ENCODE peak calls at places on chromosomes 2 and 18, in four cellular contexts. L is NAMALWA; H is activated CD4-positive, alpha-beta T cell treated with anti-CD3 and anti-CD28 coated beads, Interleukin-2, amount 10 ng/mL, durations not matched to agents 7 days and 5 days; N is AG08395. C is an unnamed sample.

GRCh38 chr18:8607776-8608682 is 1.2 kb upstream of the RAB12 start:
- DNase-seq in L (peak), H (no peak), N (no peak), C (no peak)

GRCh38 chr18:8721094-8721669 is 15.8 kb downstream of the MTCL1 start:
- DNase-seq in L (no peak), H (no peak), N (no peak), C (no peak)

GRCh38 chr2:30732876-30733275 is 74.4 kb downstream of the CAPN13 start:
- DNase-seq in L (no peak), H (no peak), N (no peak), C (no peak)

GRCh38 chr2:68722712-68723111 is 11.9 kb upstream of the ARHGAP25 start:
- DNase-seq in L (no peak), H (no peak), N (no peak), C (no peak)

GRCh38 chr2:176554107-176555048 is 285.1 kb downstream of the MTX2 start:
- DNase-seq in L (peak), H (peak), N (peak), C (no peak)

GRCh38 chr2:54503192-54503591 is 47.1 kb downstream of the SPTBN1 start:
- DNase-seq in L (peak), H (peak), N (no peak), C (no peak)

GRCh38 chr18:75618146-75618545 is 190.6 kb upstream of the SMIM21 start:
- DNase-seq in L (no peak), H (no peak), N (no peak), C (no peak)

GRCh38 chr2:118044103-118044716 is 30.3 kb upstream of the CCDC93 start:
- DNase-seq in L (no peak), H (no peak), N (no peak), C (no peak)

GRCh38 chr2:16546128-16546754 is 119.4 kb downstream of the CYRIA start:
- DNase-seq in L (peak), H (peak), N (no peak), C (no peak)

GRCh38 chr2:29001791-29002190 is 20.7 kb downstream of the TOGARAM2 start:
- DNase-seq in L (no peak), H (no peak), N (no peak), C (no peak)

GRCh38 chr2:44668336-44668735 is 273.2 kb upstream of the SIX3 start:
- DNase-seq in L (peak), H (no peak), N (no peak), C (no peak)

GRCh38 chr18:36441872-36442271 is 144.4 kb downstream of the FHOD3 start:
- DNase-seq in L (no peak), H (no peak), N (peak), C (no peak)

GRCh38 chr2:112706170-112706664 is 14.6 kb upstream of the NT5DC4 start:
- DNase-seq in L (no peak), H (peak), N (no peak), C (peak)

GRCh38 chr2:154995332-154995731 is 296.8 kb downstream of the KCNJ3 start:
- DNase-seq in L (no peak), H (no peak), N (no peak), C (no peak)

GRCh38 chr2:240922234-240922981 is 16.3 kb downstream of the CROCC2 start:
- DNase-seq in L (no peak), H (no peak), N (no peak), C (no peak)

GRCh38 chr2:127400533-127400896 is 12.7 kb upstream of the MAP3K2 start:
- DNase-seq in L (no peak), H (no peak), N (no peak), C (no peak)

GRCh38 chr2:37858725-37859267 is 66.3 kb upstream of the RMDN2 start:
- DNase-seq in L (no peak), H (no peak), N (no peak), C (no peak)

GRCh38 chr2:224563537-224563936 is 21.6 kb downstream of the CUL3 start:
- DNase-seq in L (no peak), H (no peak), N (no peak), C (no peak)

GRCh38 chr2:96815326-96816126 is 542 bp upstream of the CNNM3 start:
- DNase-seq in L (peak), H (peak), N (peak), C (peak)

GRCh38 chr2:133166024-133166423 is 402.2 kb downstream of the NCKAP5 start:
- DNase-seq in L (no peak), H (no peak), N (no peak), C (no peak)

GRCh38 chr2:216693414-216694100 is 1.8 kb downstream of the IGFBP5 start:
- DNase-seq in L (no peak), H (no peak), N (no peak), C (no peak)